ENCODE peak calls at places on chromosomes 3 and 15, in six cellular contexts. D is cardiac muscle cell, B is GM12878, J is sigmoid colon, K is tibial nerve, Q is adrenal gland. L is an unnamed sample.
A peak's percentile ranks its signal among the peaks of the same experiment; 100 is the strongest.

GRCh38 chr3:64730651-64731050 is 42.9 kb upstream of the ADAMTS9 start:
- DNase-seq in D (no peak), J (no peak), Q (no peak), B (no peak), K (no peak), L (no peak)

GRCh38 chr15:69593981-69594966 is 141.7 kb downstream of the RPLP1 start:
- DNase-seq in J (peak; percentile 58), B (no peak), K (peak; percentile 47), D (peak; percentile 13), Q (no peak), L (no peak)

GRCh38 chr15:63805993-63806980 is 27.5 kb downstream of the HERC1 start:
- DNase-seq in D (no peak), Q (no peak), B (no peak), J (no peak), K (no peak), L (no peak)

GRCh38 chr3:184488577-184488976 is 73.0 kb upstream of the EPHB3 start:
- DNase-seq in K (no peak), J (no peak), D (no peak), B (no peak), Q (no peak), L (no peak)

GRCh38 chr15:96320703-96321421 is 9.6 kb upstream of the NR2F2 start:
- DNase-seq in J (no peak), Q (no peak), B (no peak), D (no peak), K (no peak), L (peak; percentile 23)

GRCh38 chr3:38003371-38003816 is 12.8 kb downstream of the VILL start:
- DNase-seq in Q (peak; percentile 54), J (peak; percentile 86), K (peak; percentile 56), B (no peak), D (peak; percentile 76), L (peak; percentile 79)

GRCh38 chr3:194711913-194712312 is 26.2 kb downstream of the FAM43A start:
- DNase-seq in J (no peak), Q (no peak), K (peak; percentile 24), D (peak; percentile 82), B (no peak), L (no peak)

GRCh38 chr3:58062469-58062868 is 54.2 kb downstream of the FLNB start:
- DNase-seq in K (no peak), B (no peak), J (no peak), D (no peak), Q (no peak), L (peak; percentile 27)

GRCh38 chr15:42158941-42159340 is 2.5 kb upstream of the PLA2G4F start:
- DNase-seq in J (no peak), D (no peak), K (no peak), B (no peak), Q (no peak), L (no peak)

GRCh38 chr3:64353256-64353655 is 128.0 kb upstream of the PRICKLE2 start:
- DNase-seq in K (no peak), J (no peak), B (no peak), D (no peak), Q (no peak), L (no peak)

GRCh38 chr15:57053470-57053869 is 135.0 kb downstream of the TCF12 start:
- DNase-seq in J (no peak), Q (no peak), B (no peak), D (no peak), K (no peak), L (no peak)

GRCh38 chr3:37704129-37704528 is 157.6 kb upstream of the CTDSPL start:
- DNase-seq in K (no peak), B (no peak), Q (no peak), J (no peak), D (no peak), L (no peak)

GRCh38 chr3:175111036-175111435 is 251.9 kb downstream of the NAALADL2 start:
- DNase-seq in K (no peak), Q (peak; percentile 20), J (no peak), D (no peak), B (no peak), L (no peak)

GRCh38 chr3:99751649-99752048 is 66.0 kb upstream of the CMSS1 start:
- DNase-seq in D (no peak), B (no peak), J (no peak), K (no peak), Q (no peak), L (no peak)

GRCh38 chr15:70503073-70503745 is 260.1 kb downstream of the UACA start:
- DNase-seq in Q (no peak), J (no peak), D (no peak), B (no peak), K (no peak), L (no peak)

GRCh38 chr15:67124911-67125588 is 59.6 kb downstream of the SMAD3 start:
- DNase-seq in B (no peak), K (no peak), D (no peak), J (no peak), Q (no peak), L (no peak)

GRCh38 chr15:64500695-64501395 is 40.5 kb downstream of the ZNF609 start:
- DNase-seq in B (no peak), K (no peak), D (no peak), Q (no peak), J (no peak), L (no peak)

GRCh38 chr3:179323197-179323901 is 518 bp downstream of the ZNF639 start:
- DNase-seq in B (no peak), J (peak; percentile 88), D (peak; percentile 75), Q (peak; percentile 74), K (peak; percentile 64), L (peak; percentile 81)

GRCh38 chr3:107680698-107681097 is 157.9 kb downstream of the BBX start:
- DNase-seq in J (no peak), D (no peak), B (no peak), K (no peak), Q (no peak), L (no peak)

GRCh38 chr3:18247776-18248310 is 177.3 kb downstream of the SATB1 start:
- DNase-seq in J (no peak), Q (no peak), K (no peak), B (no peak), D (no peak), L (peak; percentile 57)

GRCh38 chr3:112358311-112358780 is 25.4 kb downstream of the CD200 start:
- DNase-seq in B (no peak), Q (no peak), J (no peak), D (no peak), K (no peak), L (no peak)

GRCh38 chr3:71536376-71536965 is 47.1 kb downstream of the FOXP1 start:
- DNase-seq in B (no peak), K (no peak), Q (no peak), J (no peak), D (no peak), L (no peak)

GRCh38 chr15:93093765-93094164 is 4.8 kb upstream of the RGMA start:
- DNase-seq in Q (no peak), B (no peak), K (no peak), D (no peak), J (no peak), L (no peak)

GRCh38 chr15:93088981-93089854 is at the start of gene RGMA:
- DNase-seq in J (peak; percentile 70), B (no peak), D (peak; percentile 58), Q (no peak), K (no peak), L (peak; percentile 88)

GRCh38 chr15:93088200-93088980 is 621 bp downstream of the RGMA start:
- DNase-seq in K (no peak), Q (no peak), B (no peak), J (peak; percentile 77), D (peak; percentile 48), L (peak; percentile 84)

GRCh38 chr15:93089855-93090305 is 869 bp upstream of the RGMA start:
- DNase-seq in K (peak; percentile 40), J (peak; percentile 78), Q (no peak), D (peak; percentile 29), B (no peak), L (peak; percentile 53)

GRCh38 chr15:93091465-93091864 is 2.5 kb upstream of the RGMA start:
- DNase-seq in Q (no peak), D (no peak), B (no peak), J (no peak), K (no peak), L (no peak)
- H3K9me3 ChIP-seq in Q (no peaks in the 10 kb centered on the region), D (no peaks in the 10 kb centered on the region), B (no peaks in the 10 kb centered on the region), J (no peaks in the 10 kb centered on the region), K (no peaks in the 10 kb centered on the region), L (no peaks in the 10 kb centered on the region)

GRCh38 chr3:80770106-80771079 is 991.1 kb downstream of the GBE1 start:
- DNase-seq in B (peak; percentile 17), K (no peak), Q (no peak), D (peak; percentile 39), J (no peak), L (peak; percentile 4)

GRCh38 chr3:80771085-80771484 is 990.4 kb downstream of the GBE1 start:
- DNase-seq in K (no peak), Q (no peak), B (peak; percentile 27), D (peak; percentile 46), J (no peak), L (no peak)

GRCh38 chr3:80767599-80767998 is 993.8 kb downstream of the GBE1 start:
- DNase-seq in B (no peak), J (no peak), K (no peak), D (peak; percentile 5), Q (no peak), L (no peak)

DNA sequence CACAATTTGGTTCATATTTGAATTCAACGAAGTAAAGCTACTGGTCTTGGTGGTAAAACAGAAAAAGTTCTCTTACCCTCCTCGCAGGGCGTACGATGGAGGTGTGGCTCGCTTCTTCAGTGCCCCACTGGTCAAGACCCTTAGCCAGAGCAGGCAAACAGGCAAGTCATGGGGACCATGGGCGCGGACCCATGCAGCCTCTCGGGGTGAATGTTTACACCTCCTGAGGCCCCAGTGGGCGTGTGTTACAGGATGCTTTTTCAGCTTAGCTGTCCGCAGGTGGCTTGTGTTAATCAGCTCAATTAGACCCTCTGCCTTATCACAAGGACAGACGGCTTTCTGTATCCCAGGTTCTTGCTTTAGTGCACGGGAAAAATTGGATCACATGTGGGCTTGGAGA is 991.8 kb downstream of the GBE1 start:
- DNase-seq in B (no peak), D (no peak), K (no peak), J (no peak), Q (no peak), L (no peak)
- H3K4me3 ChIP-seq in B (no peak overlapping the region), D (peak overlapping the region; percentile 46), K (no peak overlapping the region), J (no peak overlapping the region), Q (no peak overlapping the region), L (no peak overlapping the region)

DNA sequence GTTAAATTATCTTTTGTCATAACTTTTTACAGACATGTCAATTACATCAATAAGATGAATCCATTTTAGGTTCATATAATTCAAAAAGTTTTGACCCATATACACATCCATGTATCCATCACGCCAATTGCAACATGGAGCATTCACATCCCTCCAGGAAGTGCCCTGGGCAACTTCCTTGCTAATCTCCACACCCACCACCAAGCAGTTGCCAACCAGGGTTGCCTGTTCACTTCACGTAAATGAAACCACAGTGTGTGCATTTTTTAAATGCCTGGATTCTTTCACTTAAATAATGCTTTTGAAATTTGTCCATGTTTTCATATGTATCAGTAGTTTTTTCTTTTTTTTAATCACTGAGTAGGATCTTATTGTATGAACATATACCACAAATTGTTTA is 40.7 kb upstream of the LYZL4 start:
- DNase-seq in J (no peak), D (no peak), K (no peak), B (no peak), Q (no peak), L (no peak)
- TF ChIP-seq CTCF in J (no peak), D (no peak), K (no peak), B (no peak), Q (no peak), L (no peak)

DNA sequence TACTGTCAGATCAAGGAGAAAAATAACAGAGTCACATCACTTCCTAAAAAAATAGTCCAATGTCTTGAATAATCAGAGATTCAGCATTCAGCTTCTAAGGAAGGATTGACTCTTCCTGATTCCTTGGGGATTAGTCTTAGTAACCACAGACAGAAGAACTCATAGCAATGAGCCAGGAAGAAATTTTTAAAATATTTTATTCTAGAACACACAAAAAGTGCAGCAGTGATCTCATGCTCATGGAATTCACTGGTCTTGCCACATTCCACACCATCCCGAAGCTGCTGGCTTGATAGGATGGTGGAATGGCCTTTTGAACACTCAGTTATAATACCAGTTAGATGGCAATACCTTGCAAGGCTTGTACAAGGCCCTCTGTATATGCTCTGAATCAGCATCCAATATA is 43.0 kb upstream of the ABI3BP start:
- DNase-seq in B (no peak), D (no peak), K (peak; percentile 59), J (no peak), Q (no peak), L (peak; percentile 15)
- H3K9me3 ChIP-seq in B (no peaks in the 10 kb centered on the region), D (no peaks in the 10 kb centered on the region), K (no peaks in the 10 kb centered on the region), J (no peaks in the 10 kb centered on the region), Q (no peaks in the 10 kb centered on the region), L (no peaks in the 10 kb centered on the region)

L was measured in neural progenitor cell.